ENCODE peak calls at places on chromosomes 5 and 9, in four cellular contexts. I is tibial artery, S is aorta, X is ascending aorta. O is an unnamed sample. For H3K4me1, the result is how much of the 10 kb centered on the place peaks cover.

GRCh38 chr5:153153086-153153485 is 337.4 kb upstream of the GRIA1 start:
- DNase-seq in I (no peak), S (no peak), X (no peak), O (no peak)

GRCh38 chr5:127909078-127909477 is 174.5 kb upstream of the SLC12A2 start:
- DNase-seq in I (no peak), S (no peak), X (no peak), O (no peak)

GRCh38 chr9:109963079-109963478 is 183.1 kb downstream of the PALM2AKAP2 start:
- DNase-seq in I (no peak), S (no peak), X (no peak), O (no peak)

GRCh38 chr9:126491256-126491879 is 122.4 kb upstream of the LMX1B start:
- DNase-seq in I (no peak), S (peak), X (no peak), O (peak)

GRCh38 chr9:122468735-122469134 is 9.0 kb downstream of the OR1J1 start:
- DNase-seq in I (no peak), S (no peak), X (no peak), O (no peak)

GRCh38 chr9:112489876-112490661 is 3.4 kb downstream of the KIAA1958 start:
- DNase-seq in I (no peak), S (no peak), X (no peak), O (no peak)

GRCh38 chr5:39158127-39158593 is 61.2 kb downstream of the FYB1 start:
- DNase-seq in I (peak), S (no peak), X (no peak), O (peak)

GRCh38 chr5:172559004-172559932 is 81.8 kb upstream of the NEURL1B start:
- DNase-seq in I (peak), S (peak), X (no peak), O (peak)

GRCh38 chr9:124802426-124802825 is 25.5 kb downstream of the OLFML2A start:
- DNase-seq in I (no peak), S (no peak), X (no peak), O (no peak)

GRCh38 chr9:27880135-27880534 is 306.9 kb upstream of the C9orf72 start:
- DNase-seq in I (no peak), S (no peak), X (no peak), O (no peak)

GRCh38 chr5:170192829-170193228 is 40.0 kb upstream of the C5orf58 start:
- DNase-seq in I (no peak), S (no peak), X (no peak), O (no peak)

GRCh38 chr5:67591491-67591890 is 394.9 kb upstream of the CD180 start:
- DNase-seq in I (no peak), S (no peak), X (no peak), O (no peak)

GRCh38 chr5:140953234-140953633 is 13.0 kb upstream of the PCDHAC2 start:
- DNase-seq in I (no peak), S (no peak), X (no peak), O (no peak)

GRCh38 chr9:29213374-29214161 is 1640.3 kb upstream of the C9orf72 start:
- DNase-seq in I (no peak), S (no peak), X (no peak), O (no peak)

GRCh38 chr5:111618644-111619271 is 106.4 kb upstream of the STARD4 start:
- DNase-seq in I (no peak), S (no peak), X (no peak), O (no peak)

GRCh38 chr9:73152445-73152844 is 780 bp downstream of the ANXA1 start:
- DNase-seq in I (no peak), S (no peak), X (no peak), O (no peak)
- H3K27ac ChIP-seq in I (peak), S (peak), X (peak), O (peak)

GRCh38 chr5:119336262-119336661 is 19.6 kb upstream of the TNFAIP8 start:
- DNase-seq in I (no peak), S (no peak), X (no peak), O (no peak)

GRCh38 chr5:119335261-119335677 is 20.6 kb upstream of the TNFAIP8 start:
- DNase-seq in I (no peak), S (no peak), X (no peak), O (no peak)

GRCh38 chr5:119338326-119338957 is 17.4 kb upstream of the TNFAIP8 start:
- DNase-seq in I (no peak), S (no peak), X (no peak), O (no peak)

GRCh38 chr5:119339344-119339743 is 16.5 kb upstream of the TNFAIP8 start:
- DNase-seq in I (no peak), S (no peak), X (no peak), O (no peak)

GRCh38 chr5:119336846-119337564 is 18.8 kb upstream of the TNFAIP8 start:
- DNase-seq in I (no peak), S (no peak), X (no peak), O (no peak)
- H3K4me3 ChIP-seq in I (no peak), S (no peak), X (no peak), O (no peak)

DNA sequence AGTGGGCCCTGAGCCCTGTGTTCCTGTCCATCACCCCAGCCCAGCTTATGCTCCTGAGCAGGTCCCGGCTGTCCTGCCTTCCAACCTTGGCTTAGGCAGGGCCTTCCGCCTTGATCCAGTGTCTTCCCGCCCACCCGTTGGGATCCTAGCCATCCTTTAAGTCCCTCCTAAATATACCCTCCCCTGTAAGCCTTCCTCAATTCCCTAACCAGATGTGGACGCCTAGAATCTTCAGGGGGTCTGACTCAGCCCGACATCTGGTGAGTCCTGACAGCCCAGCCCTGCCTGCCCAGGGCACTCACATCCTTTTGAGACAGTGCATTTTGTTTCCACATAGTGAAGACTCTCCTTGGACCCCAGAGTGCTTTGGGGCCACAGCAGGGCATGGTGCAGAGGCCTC is 23.7 kb downstream of the SLC6A7 start:
- DNase-seq in I (no peak), S (no peak), X (no peak), O (peak)
- H3K4me1 ChIP-seq in I (half or more), S (under half), X (under half), O (under half)

DNA sequence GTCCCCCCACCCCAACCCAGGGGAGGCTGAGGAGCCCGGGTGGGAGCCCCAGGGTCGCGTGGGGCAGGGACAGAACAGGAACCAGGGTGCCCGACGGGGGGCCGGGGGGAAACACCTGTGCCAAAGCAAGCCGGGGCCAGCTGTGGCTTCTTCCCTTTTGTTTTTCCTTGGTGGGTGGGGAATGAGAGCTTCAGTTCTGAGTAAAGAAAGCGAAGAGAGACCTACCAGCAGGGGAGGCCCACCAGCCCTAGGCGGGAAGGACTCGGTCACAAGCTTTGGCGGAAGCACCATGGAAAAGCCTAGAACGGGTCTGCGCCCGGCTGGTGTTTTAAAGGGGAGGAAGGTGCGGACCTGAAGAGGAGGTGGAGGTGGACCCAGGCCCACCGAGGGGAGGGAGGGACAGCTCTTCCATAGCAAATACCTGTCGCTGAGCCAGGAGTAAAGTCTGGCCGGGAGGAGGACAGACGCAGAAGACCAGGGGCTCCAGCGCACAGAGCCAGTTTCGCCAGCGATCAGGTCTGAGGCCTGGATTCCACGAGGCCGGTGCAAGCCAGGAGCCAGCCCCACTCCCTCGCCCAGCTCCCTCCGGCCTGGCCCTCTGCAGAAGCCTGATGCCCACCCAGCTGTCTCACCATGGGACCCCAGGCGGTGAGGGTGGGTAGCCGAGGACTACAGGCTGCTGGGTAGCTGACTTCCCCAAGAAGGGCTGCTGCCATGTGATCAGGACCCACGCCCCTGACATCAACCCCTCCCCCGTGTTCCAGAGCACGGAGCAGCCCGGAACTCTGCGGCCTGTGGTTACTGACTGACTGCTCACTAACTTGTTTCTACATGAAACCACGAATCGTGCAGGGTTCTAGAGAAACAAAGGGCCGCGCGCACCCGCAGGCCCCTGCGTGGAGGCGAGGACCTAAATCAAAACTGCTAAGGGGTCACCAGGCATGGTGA is 849 bp upstream of the MGAT1 start:
- DNase-seq in I (peak), S (peak), X (peak), O (peak)
- H3K27ac ChIP-seq in I (peak), S (peak), X (peak), O (peak)